ENCODE peak calls at places on chromosomes 6 and 20, in ten cellular contexts. U is NCI-H1694, I is fibroblast of lung, C is KG1, W is globus pallidus, Y is GM13976, A is RWPE1, F is iPS-NIHi11, H is NCI-H1092 treated with DMSO at 0.1 percent for 48 hours, B is nephron progenitor cell. S is an unnamed sample.
A peak's percentile ranks its signal among the peaks of the same experiment; 100 is the strongest.

GRCh38 chr6:113632220-113632864 is 224.8 kb upstream of the MARCKS start:
- DNase-seq in C (no peak), W (no peak), A (peak; percentile 88), H (no peak), Y (no peak), I (peak; percentile 94), B (peak; percentile 11), U (no peak), F (no peak), S (peak; percentile 93)

GRCh38 chr6:170024940-170025339 is 265.9 kb downstream of the DLL1 start:
- DNase-seq in A (no peak), Y (no peak), W (no peak), U (peak; percentile 30), H (peak; percentile 99), B (no peak), I (no peak), C (no peak), F (no peak), S (peak; percentile 2)

GRCh38 chr6:18432180-18432579 is 45.0 kb downstream of the RNF144B start:
- DNase-seq in B (no peak), I (peak; percentile 76), W (no peak), A (peak; percentile 6), U (no peak), F (no peak), Y (no peak), H (no peak), C (no peak), S (peak; percentile 70)

GRCh38 chr20:51811514-51811913 is 9.2 kb upstream of the SALL4 start:
- DNase-seq in F (no peak), B (no peak), H (no peak), I (no peak), Y (no peak), W (no peak), C (no peak), A (no peak), U (no peak), S (no peak)

GRCh38 chr20:50692553-50692933 is 1.2 kb upstream of the RIPOR3 start:
- DNase-seq in Y (no peak), H (no peak), I (no peak), C (no peak), B (no peak), F (no peak), W (no peak), A (no peak), U (no peak), S (no peak)

GRCh38 chr20:16535281-16535680 is 38.0 kb downstream of the KIF16B start:
- DNase-seq in F (no peak), Y (no peak), H (no peak), U (no peak), C (no peak), W (no peak), A (no peak), I (no peak), B (no peak), S (no peak)

GRCh38 chr20:2780948-2781347 is 19.5 kb downstream of the CPXM1 start:
- DNase-seq in B (no peak), C (no peak), A (no peak), F (peak; percentile 12), Y (no peak), H (no peak), I (no peak), W (no peak), U (no peak), S (no peak)

GRCh38 chr6:37481793-37482192 is 17.9 kb downstream of the CCDC167 start:
- DNase-seq in C (no peak), F (no peak), Y (no peak), W (no peak), A (no peak), I (no peak), B (peak; percentile 60), U (no peak), H (no peak), S (no peak)

GRCh38 chr6:115969930-115970273 is 90.8 kb downstream of the FRK start:
- DNase-seq in I (peak; percentile 8), H (no peak), U (no peak), A (no peak), W (no peak), Y (no peak), B (no peak), F (no peak), C (no peak), S (no peak)